ENCODE peak calls at places on chromosome 3, in nine cellular contexts. C is neuronal stem cell, M is neural progenitor cell, R is esophagus squamous epithelium, G is IMR-90, Z is fibroblast of lung, H is transverse colon, D is ovary, I is body of pancreas. B is an unnamed sample.

GRCh38 chr3:112561085-112561692 is 573 bp downstream of the ATG3 start:
- DNase-seq in C (peak; percentile 56), M (peak; percentile 82), R (no peak), G (peak; percentile 87), Z (peak; percentile 88), H (peak; percentile 80), D (peak; percentile 72), I (peak; percentile 79), B (peak; percentile 75)

GRCh38 chr3:194973366-194974000 is 287.8 kb downstream of the FAM43A start:
- DNase-seq in C (no peak), M (no peak), R (no peak), G (no peak), Z (no peak), H (no peak), D (no peak), I (no peak), B (no peak)

GRCh38 chr3:104878395-104878794 is 488.3 kb upstream of the ALCAM start:
- DNase-seq in C (no peak), M (no peak), R (no peak), G (peak; percentile 76), Z (peak; percentile 62), H (no peak), D (no peak), I (no peak), B (no peak)

GRCh38 chr3:46021516-46021915 is 5.8 kb downstream of the XCR1 start:
- DNase-seq in C (no peak), M (no peak), R (no peak), G (no peak), Z (no peak), H (no peak), D (no peak), I (no peak), B (no peak)

GRCh38 chr3:150936693-150937092 is 31.5 kb upstream of the MINDY4B start:
- DNase-seq in C (no peak), M (no peak), R (no peak), G (no peak), Z (no peak), H (no peak), D (no peak), I (no peak), B (no peak)

GRCh38 chr3:128278761-128279593 is 125.7 kb downstream of the EEFSEC start:
- DNase-seq in C (peak; percentile 26), M (peak; percentile 84), R (no peak), G (peak; percentile 82), Z (peak; percentile 89), H (peak; percentile 25), D (peak; percentile 94), I (peak; percentile 49), B (peak; percentile 45)

GRCh38 chr3:169394316-169394715 is 269.2 kb downstream of the MECOM start:
- DNase-seq in C (no peak), M (no peak), R (no peak), G (no peak), Z (no peak), H (no peak), D (no peak), I (no peak), B (no peak)

GRCh38 chr3:6179761-6180160 is 681.2 kb upstream of the GRM7 start:
- DNase-seq in C (no peak), M (no peak), R (no peak), G (no peak), Z (peak; percentile 86), H (no peak), D (no peak), I (no peak), B (no peak)

GRCh38 chr3:146227486-146227885 is 23.4 kb downstream of the PLSCR4 start:
- DNase-seq in C (no peak), M (peak; percentile 13), R (no peak), G (no peak), Z (no peak), H (no peak), D (no peak), I (no peak), B (no peak)

GRCh38 chr3:99170867-99171517 is 269.5 kb upstream of the DCBLD2 start:
- DNase-seq in C (no peak), M (no peak), R (no peak), G (no peak), Z (no peak), H (no peak), D (no peak), I (no peak), B (no peak)

GRCh38 chr3:170425491-170426239 is 7.0 kb downstream of the CLDN11 start:
- DNase-seq in C (peak; percentile 56), M (peak; percentile 87), R (no peak), G (no peak), Z (no peak), H (no peak), D (no peak), I (no peak), B (no peak)

GRCh38 chr3:30619318-30619717 is 12.9 kb downstream of the TGFBR2 start:
- DNase-seq in C (no peak), M (no peak), R (no peak), G (no peak), Z (no peak), H (no peak), D (no peak), I (no peak), B (no peak)

GRCh38 chr3:30616347-30617027 is 10.1 kb downstream of the TGFBR2 start:
- DNase-seq in C (no peak), M (no peak), R (no peak), G (no peak), Z (no peak), H (no peak), D (no peak), I (no peak), B (no peak)

GRCh38 chr3:30617069-30617468 is 10.7 kb downstream of the TGFBR2 start:
- DNase-seq in C (no peak), M (no peak), R (no peak), G (no peak), Z (no peak), H (no peak), D (no peak), I (no peak), B (no peak)

GRCh38 chr3:30617653-30618052 is 11.3 kb downstream of the TGFBR2 start:
- DNase-seq in C (no peak), M (no peak), R (no peak), G (no peak), Z (no peak), H (no peak), D (no peak), I (no peak), B (no peak)

GRCh38 chr3:30618508-30618907 is 12.1 kb downstream of the TGFBR2 start:
- DNase-seq in C (no peak), M (no peak), R (no peak), G (no peak), Z (no peak), H (no peak), D (no peak), I (no peak), B (no peak)
- H3K4me1 ChIP-seq in C (no peaks in the 10 kb centered on the region), M (no peaks in the 10 kb centered on the region), R (peaks cover 10% of the 10 kb centered on the region), G (peaks cover 16% of the 10 kb centered on the region), Z (peaks cover 7% of the 10 kb centered on the region), H (peaks cover 30% of the 10 kb centered on the region), D (peaks cover 2% of the 10 kb centered on the region), I (peaks cover 42% of the 10 kb centered on the region), B (peaks cover 15% of the 10 kb centered on the region)

GRCh38 chr3:51141573-51141972 is 243.5 kb upstream of the MANF start:
- DNase-seq in C (no peak), M (no peak), R (no peak), G (no peak), Z (no peak), H (no peak), D (no peak), I (no peak), B (no peak)

GRCh38 chr3:51137715-51138114 is 247.4 kb upstream of the MANF start:
- DNase-seq in C (no peak), M (no peak), R (no peak), G (no peak), Z (no peak), H (no peak), D (no peak), I (no peak), B (no peak)

DNA sequence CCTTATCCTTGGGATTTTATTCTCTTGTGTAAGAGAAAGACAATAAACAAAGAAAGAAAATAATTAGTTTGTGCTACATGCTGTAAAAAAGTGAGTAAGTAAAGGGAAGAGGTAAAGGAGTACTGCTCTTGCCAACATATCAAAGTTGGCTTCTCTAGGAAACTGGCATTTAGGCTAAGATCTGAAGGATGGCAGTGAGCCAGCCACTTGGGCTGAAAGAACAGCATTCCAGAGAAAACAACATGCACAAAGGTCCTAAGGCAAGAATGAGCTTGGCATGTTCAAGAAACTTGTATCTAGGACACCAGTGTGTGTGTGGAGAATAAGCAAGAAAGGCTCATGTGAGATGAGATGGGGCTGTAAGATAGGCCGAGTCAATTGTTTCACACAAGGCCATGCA is 245.5 kb upstream of the MANF start:
- DNase-seq in C (no peak), M (no peak), R (no peak), G (no peak), Z (no peak), H (no peak), D (no peak), I (no peak), B (no peak)
- H3K9me3 ChIP-seq in C (no peaks in the 10 kb centered on the region), M (no peaks in the 10 kb centered on the region), R (no peaks in the 10 kb centered on the region), G (no peaks in the 10 kb centered on the region), Z (no peaks in the 10 kb centered on the region), H (no peaks in the 10 kb centered on the region), D (no peaks in the 10 kb centered on the region), I (no peaks in the 10 kb centered on the region), B (no peaks in the 10 kb centered on the region)

GRCh38 chr3:58383476-58383875 is 50.2 kb downstream of the PDHB start:
- DNase-seq in C (no peak), M (no peak), R (no peak), G (peak; percentile 58), Z (peak; percentile 88), H (no peak), D (no peak), I (no peak), B (no peak)
- H3K4me3 ChIP-seq in C (no peak overlapping the region), M (no peak overlapping the region), R (no peak overlapping the region), G (no peak overlapping the region), Z (no peak overlapping the region), H (no peak overlapping the region), D (no peak overlapping the region), I (no peak overlapping the region), B (no peak overlapping the region)

GRCh38 chr3:129597792-129598381 is 8.6 kb downstream of the PLXND1 start:
- DNase-seq in C (no peak), M (peak; percentile 53), R (no peak), G (peak; percentile 50), Z (peak; percentile 46), H (no peak), D (no peak), I (no peak), B (no peak)

GRCh38 chr3:129595544-129596193 is 10.8 kb downstream of the PLXND1 start:
- DNase-seq in C (no peak), M (no peak), R (no peak), G (no peak), Z (no peak), H (no peak), D (no peak), I (no peak), B (no peak)

GRCh38 chr3:129597087-129597791 is 9.2 kb downstream of the PLXND1 start:
- DNase-seq in C (no peak), M (no peak), R (no peak), G (peak; percentile 36), Z (peak; percentile 70), H (no peak), D (no peak), I (no peak), B (no peak)

GRCh38 chr3:129594907-129595390 is 11.5 kb downstream of the PLXND1 start:
- DNase-seq in C (no peak), M (no peak), R (no peak), G (no peak), Z (no peak), H (no peak), D (no peak), I (no peak), B (no peak)

GRCh38 chr3:129596194-129597086 is 10.0 kb downstream of the PLXND1 start:
- DNase-seq in C (no peak), M (peak; percentile 65), R (no peak), G (peak; percentile 96), Z (peak; percentile 96), H (peak; percentile 48), D (peak; percentile 89), I (peak; percentile 67), B (peak; percentile 79)
- H3K4me1 ChIP-seq in C (peaks cover 74% of the 10 kb centered on the region), M (peaks cover 58% of the 10 kb centered on the region), R (peaks cover 44% of the 10 kb centered on the region), G (peaks cover 55% of the 10 kb centered on the region), Z (peaks cover 76% of the 10 kb centered on the region), H (peaks cover 62% of the 10 kb centered on the region), D (peaks cover 53% of the 10 kb centered on the region), I (peaks cover 61% of the 10 kb centered on the region), B (peaks cover 17% of the 10 kb centered on the region)